ENCODE peak calls at places on chromosomes 6 and 20, in four cellular contexts. U is breast epithelium, X is D341Med, N is fibroblast of lung. Z is an unnamed sample.

GRCh38 chr6:75317503-75318206 is 33.1 kb upstream of the TMEM30A start:
- DNase-seq in N (no peak), X (no peak), U (no peak), Z (peak; percentile 18)

GRCh38 chr6:159761135-159761872 is 541 bp upstream of the ACAT2 start:
- DNase-seq in U (no peak), N (peak; percentile 20), X (peak; percentile 42), Z (no peak)

GRCh38 chr20:277496-277781 is 13.1 kb downstream of the C20orf96 start:
- DNase-seq in U (no peak), N (no peak), X (no peak), Z (no peak)

GRCh38 chr6:102327697-102328227 is 934.3 kb downstream of the GRIK2 start:
- DNase-seq in U (no peak), N (no peak), X (no peak), Z (no peak)

GRCh38 chr20:48126227-48126740 is 341.0 kb upstream of the SULF2 start:
- DNase-seq in X (no peak), N (no peak), U (no peak), Z (no peak)

GRCh38 chr6:167778497-167779122 is 48.1 kb upstream of the AFDN start:
- DNase-seq in X (no peak), N (no peak), U (peak; percentile 77), Z (no peak)

GRCh38 chr20:25353754-25354705 is 36.6 kb downstream of the ABHD12 start:
- DNase-seq in N (no peak), X (no peak), U (no peak), Z (no peak)

GRCh38 chr6:148074735-148075134 is 267.9 kb upstream of the SASH1 start:
- DNase-seq in X (no peak), N (no peak), U (no peak), Z (no peak)

GRCh38 chr6:163398796-163399195 is 15.7 kb upstream of the QKI start:
- DNase-seq in N (peak; percentile 42), U (no peak), X (no peak), Z (no peak)

GRCh38 chr20:51386586-51386985 is 155.9 kb downstream of the NFATC2 start:
- DNase-seq in U (no peak), X (no peak), N (no peak), Z (no peak)

GRCh38 chr6:46103437-46103836 is 26.4 kb upstream of the ENPP4 start:
- DNase-seq in U (no peak), X (no peak), N (no peak), Z (no peak)

GRCh38 chr6:30931272-30931671 is 698 bp downstream of the SFTA2 start:
- DNase-seq in X (no peak), U (no peak), N (no peak), Z (no peak)

GRCh38 chr6:1402868-1403267 is 13.5 kb downstream of the FOXF2 start:
- DNase-seq in X (no peak), N (no peak), U (no peak), Z (no peak)

Z was measured in HTR-8/SVneo.